ENCODE peak calls at places on chromosomes 11 and 22, in eight cellular contexts. W is H1, G is fibroblast of lung, S is PC-9, R is HCT116, A is neural progenitor cell, N is GM23338, I is keratinocyte. J is an unnamed sample.

GRCh38 chr22:40452730-40453487 is 82.5 kb downstream of the SGSM3 start:
- DNase-seq in R (no peak), I (no peak), G (no peak), A (no peak), S (no peak), N (no peak), W (no peak), J (no peak)

GRCh38 chr11:121105063-121105480 is 4.0 kb downstream of the TECTA start:
- DNase-seq in W (no peak), S (no peak), A (no peak), G (peak), N (no peak), I (no peak), R (no peak), J (no peak)

GRCh38 chr11:17907046-17907445 is 105.8 kb downstream of the SERGEF start:
- DNase-seq in N (no peak), G (no peak), W (no peak), I (no peak), R (no peak), S (no peak), A (no peak), J (no peak)

GRCh38 chr22:23306438-23306921 is 126.2 kb downstream of the BCR start:
- DNase-seq in W (no peak), I (no peak), S (no peak), N (no peak), R (no peak), A (no peak), G (peak), J (no peak)

GRCh38 chr22:46073683-46074504 is 76.4 kb upstream of the PPARA start:
- DNase-seq in G (no peak), W (no peak), A (no peak), I (no peak), R (no peak), S (peak), N (no peak), J (no peak)

GRCh38 chr11:19742595-19743292 is 30.1 kb downstream of the NAV2 start:
- DNase-seq in N (peak), A (peak), W (peak), G (peak), I (peak), S (peak), R (peak), J (peak)

GRCh38 chr11:72574046-72574445 is 100.2 kb downstream of the PDE2A start:
- DNase-seq in N (no peak), R (no peak), W (no peak), A (no peak), S (no peak), G (no peak), I (no peak), J (no peak)

GRCh38 chr11:33949201-33949913 is 57.5 kb upstream of the LMO2 start:
- DNase-seq in I (no peak), R (no peak), N (no peak), W (no peak), S (no peak), A (no peak), G (no peak), J (no peak)

GRCh38 chr22:39462443-39463147 is 5.8 kb downstream of the MGAT3 start:
- DNase-seq in S (no peak), N (peak), R (no peak), G (no peak), W (no peak), A (peak), I (no peak), J (no peak)

GRCh38 chr11:102287963-102288744 is 29.1 kb upstream of the BIRC3 start:
- DNase-seq in A (peak), S (peak), W (no peak), R (peak), G (peak), N (peak), I (no peak), J (peak)

GRCh38 chr22:21067901-21068680 is 22.3 kb downstream of the LRRC74B start:
- DNase-seq in I (no peak), R (no peak), G (no peak), N (no peak), S (no peak), W (no peak), A (no peak), J (no peak)

DNA sequence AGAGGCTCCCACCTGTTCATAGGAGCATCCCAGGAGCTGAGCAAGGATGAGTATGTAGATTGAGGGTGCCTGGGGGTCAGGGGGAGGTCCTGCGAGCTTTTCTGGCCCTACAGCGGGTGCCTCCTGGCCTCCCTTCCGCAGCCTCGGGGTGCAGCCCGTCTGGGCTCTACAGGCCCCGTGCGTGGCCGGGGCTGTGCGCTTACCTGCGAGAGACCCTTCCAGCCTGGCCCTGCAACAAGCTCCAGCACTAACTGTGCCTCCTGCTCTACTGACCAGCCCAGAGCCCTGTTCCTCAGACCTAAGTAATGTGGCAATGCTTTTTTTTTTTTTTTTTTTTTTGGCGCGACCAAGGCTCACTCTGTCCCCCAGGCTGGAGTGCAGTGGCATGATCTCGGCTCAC is 1129.1 kb downstream of the BRD1 start:
- DNase-seq in N (no peak), I (no peak), G (no peak), W (no peak), S (no peak), A (no peak), R (no peak), J (no peak)
- TF ChIP-seq CTCF in N (no peak), I (no peak), G (no peak), W (no peak), S (no peak), A (no peak), R (no peak), J (no peak)

DNA sequence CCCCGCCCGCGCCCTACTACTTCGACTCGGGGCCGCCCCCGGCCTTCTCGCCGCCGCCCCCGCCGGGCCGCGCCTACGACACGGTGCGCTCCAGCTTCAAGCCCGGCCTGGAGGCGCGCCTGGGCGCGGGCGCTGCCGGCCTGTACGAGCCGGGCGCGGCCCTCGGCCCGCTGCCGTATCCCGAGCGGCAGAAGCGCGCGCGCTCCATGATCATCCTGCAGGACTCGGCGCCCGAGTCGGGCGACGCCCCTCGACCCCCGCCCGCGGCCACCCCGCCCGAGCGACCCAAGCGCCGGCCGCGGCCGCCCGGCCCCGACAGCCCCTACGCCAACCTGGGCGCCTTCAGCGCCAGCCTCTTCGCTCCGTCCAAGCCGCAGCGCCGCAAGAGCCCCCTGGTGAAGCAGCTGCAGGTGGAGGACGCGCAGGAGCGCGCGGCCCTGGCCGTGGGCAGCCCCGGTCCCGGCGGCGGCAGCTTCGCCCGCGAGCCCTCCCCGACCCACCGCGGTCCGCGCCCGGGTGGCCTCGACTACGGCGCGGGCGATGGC is 17.6 kb upstream of the ACR start:
- DNase-seq in G (no peak), S (no peak), N (no peak), I (no peak), R (no peak), A (peak), W (no peak), J (no peak)
- TF ChIP-seq EZH2 in G (no peak), S (no peak), N (no peak), I (no peak), R (no peak), A (peak), W (peak), J (no peak)

GRCh38 chr11:110469101-110469500 is 39.4 kb downstream of the FDX1 start:
- DNase-seq in G (peak), W (no peak), N (no peak), R (no peak), S (no peak), A (no peak), I (no peak), J (no peak)

GRCh38 chr11:110470716-110471115 is 41.0 kb downstream of the FDX1 start:
- DNase-seq in N (no peak), I (no peak), A (no peak), R (no peak), G (peak), W (no peak), S (no peak), J (no peak)

GRCh38 chr11:110468095-110468494 is 38.3 kb downstream of the FDX1 start:
- DNase-seq in I (no peak), W (no peak), R (no peak), S (no peak), A (no peak), G (no peak), N (no peak), J (no peak)

GRCh38 chr11:110471315-110471714 is 41.6 kb downstream of the FDX1 start:
- DNase-seq in G (peak), W (no peak), R (no peak), N (no peak), A (no peak), S (no peak), I (no peak), J (no peak)

DNA sequence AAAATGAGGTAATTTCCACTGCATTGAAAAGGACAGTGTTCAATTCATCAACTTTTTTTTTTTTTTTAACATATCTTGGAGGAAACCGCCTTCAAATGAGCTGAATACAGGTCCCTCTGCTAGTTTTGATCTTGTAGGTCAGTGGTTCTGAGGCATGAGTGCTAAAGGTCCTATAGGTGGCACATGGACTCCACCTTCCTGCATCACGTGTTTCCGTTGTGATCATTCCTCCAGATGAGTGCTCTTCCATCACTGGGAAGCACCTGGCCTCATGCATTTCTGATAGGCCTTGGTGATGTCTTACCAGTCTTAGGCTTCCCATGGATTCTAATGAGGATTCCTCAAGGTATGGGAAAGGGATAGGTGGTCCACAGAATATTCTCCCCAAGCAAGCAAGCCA is 37.8 kb downstream of the FDX1 start:
- DNase-seq in A (no peak), W (no peak), I (no peak), N (peak), R (no peak), G (no peak), S (no peak), J (no peak)
- TF ChIP-seq CTCF in A (peak), W (peak), I (no peak), N (peak), R (no peak), G (no peak), S (no peak), J (no peak)

GRCh38 chr22:26170112-26170492 is 840 bp downstream of the SEZ6L start:
- DNase-seq in W (peak), R (no peak), I (no peak), G (no peak), S (no peak), A (peak), N (peak), J (no peak)

GRCh38 chr22:26168199-26168915 is 905 bp upstream of the SEZ6L start:
- DNase-seq in G (no peak), A (peak), W (peak), R (no peak), I (no peak), N (peak), S (no peak), J (no peak)

GRCh38 chr22:26169312-26170111 is at the start of gene SEZ6L:
- DNase-seq in S (no peak), I (no peak), W (peak), R (no peak), G (no peak), A (peak), N (peak), J (no peak)

GRCh38 chr22:26170795-26171194 is 1.5 kb downstream of the SEZ6L start:
- DNase-seq in W (peak), A (peak), G (no peak), I (no peak), S (no peak), R (no peak), N (peak), J (no peak)

DNA sequence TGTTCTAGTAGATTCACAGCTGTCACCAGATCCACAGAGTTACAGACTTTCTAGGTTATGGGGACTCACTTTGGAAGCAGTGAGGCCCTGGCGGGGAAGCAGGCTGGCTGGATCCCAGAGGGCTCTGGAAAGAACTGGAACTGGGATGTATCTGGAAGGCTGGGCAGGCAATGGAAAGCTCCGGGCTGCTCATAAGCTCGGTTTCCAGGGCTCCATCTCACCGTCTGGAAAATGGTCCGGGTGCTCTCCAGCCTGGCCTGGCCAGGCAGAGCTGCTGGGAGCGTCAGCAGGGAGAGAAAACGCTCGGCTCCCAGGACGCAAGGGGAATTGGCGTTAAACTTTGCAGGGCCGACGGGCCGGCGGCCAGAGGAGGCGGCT is 339 bp upstream of the SEZ6L start:
- DNase-seq in R (no peak), G (no peak), W (no peak), N (no peak), S (no peak), I (no peak), A (no peak), J (no peak)
- TF ChIP-seq EZH2 in R (no peak), G (no peak), W (no peak), N (no peak), S (no peak), I (peak), A (no peak), J (no peak)

GRCh38 chr22:18034076-18034475 is 9.7 kb upstream of the MICAL3 start:
- DNase-seq in N (no peak), G (no peak), W (no peak), I (no peak), R (no peak), A (no peak), S (no peak), J (no peak)
- TF ChIP-seq CTCF in N (no peak), G (no peak), W (no peak), I (no peak), R (no peak), A (no peak), S (no peak), J (no peak)

GRCh38 chr11:69157156-69157821 is 1.6 kb downstream of the SMIM38 start:
- DNase-seq in N (peak), A (peak), W (no peak), R (no peak), S (no peak), G (peak), I (no peak), J (no peak)
- TF ChIP-seq EZH2 in N (no peak), A (no peak), W (no peak), R (no peak), S (no peak), G (no peak), I (no peak), J (no peak)

GRCh38 chr11:43988040-43988793 is 45.8 kb downstream of the C11orf96 start:
- DNase-seq in R (no peak), G (peak), N (no peak), A (no peak), S (no peak), W (no peak), I (no peak), J (peak)
- TF ChIP-seq CTCF in R (peak), G (peak), N (peak), A (no peak), S (peak), W (no peak), I (peak), J (peak)

GRCh38 chr11:12007230-12007593 is 1.2 kb downstream of the DKK3 start:
- DNase-seq in S (no peak), G (no peak), A (peak), R (no peak), W (no peak), N (peak), I (no peak), J (no peak)

GRCh38 chr11:12007769-12008737 is at the start of gene DKK3:
- DNase-seq in S (no peak), G (peak), I (no peak), A (peak), W (peak), R (no peak), N (peak), J (no peak)

GRCh38 chr11:12009617-12010321 is 1.3 kb upstream of the DKK3 start:
- DNase-seq in S (no peak), G (no peak), W (no peak), I (no peak), R (no peak), N (peak), A (no peak), J (no peak)

GRCh38 chr11:12006552-12007229 is 1.7 kb downstream of the DKK3 start:
- DNase-seq in A (no peak), S (no peak), N (no peak), G (no peak), W (no peak), R (no peak), I (no peak), J (no peak)

DNA sequence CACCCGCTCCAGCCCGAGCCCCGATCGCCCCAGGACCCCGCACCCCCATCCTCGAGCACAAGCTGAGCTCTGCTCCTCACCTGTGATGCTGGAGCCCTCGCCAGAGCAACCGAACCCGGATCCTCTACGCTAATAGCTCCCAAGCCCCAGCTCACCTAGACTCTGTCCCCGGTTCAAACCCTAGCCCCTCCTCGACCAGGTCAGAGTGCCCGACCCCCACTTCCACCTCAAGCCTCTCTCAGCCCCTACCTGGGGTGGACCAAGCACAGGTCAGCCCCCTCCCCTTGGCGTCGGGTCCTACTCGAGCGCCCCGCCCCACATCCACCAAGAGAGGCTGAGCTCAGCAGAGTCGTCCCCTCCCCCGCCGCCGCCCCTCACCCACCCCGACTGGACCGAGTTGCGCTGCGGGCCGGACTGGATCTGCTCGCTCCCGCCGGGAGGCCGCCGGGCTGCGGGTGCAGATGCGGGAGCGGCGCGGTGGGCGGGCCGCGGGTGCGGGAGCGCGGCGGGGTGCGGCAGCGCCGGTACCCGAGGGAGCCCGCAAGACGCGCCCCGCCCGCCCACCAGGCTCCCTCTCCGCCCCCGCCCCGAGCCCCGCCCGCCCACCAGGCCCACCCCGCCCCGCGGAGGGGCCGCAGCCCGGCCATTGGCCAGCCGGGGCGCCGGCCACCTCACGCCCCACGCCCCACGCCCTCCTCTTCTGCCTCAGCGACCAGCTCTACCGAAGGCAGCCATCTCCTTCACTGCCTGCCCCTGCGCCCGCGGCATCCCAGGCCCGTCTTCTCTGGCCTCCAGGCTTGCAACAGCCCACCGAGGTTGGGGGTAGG is 577 bp upstream of the DKK3 start:
- DNase-seq in I (no peak), R (no peak), N (peak), G (peak), W (peak), S (no peak), A (peak), J (no peak)
- TF ChIP-seq EZH2 in I (no peak), R (no peak), N (no peak), G (no peak), W (no peak), S (no peak), A (no peak), J (no peak)

DNA sequence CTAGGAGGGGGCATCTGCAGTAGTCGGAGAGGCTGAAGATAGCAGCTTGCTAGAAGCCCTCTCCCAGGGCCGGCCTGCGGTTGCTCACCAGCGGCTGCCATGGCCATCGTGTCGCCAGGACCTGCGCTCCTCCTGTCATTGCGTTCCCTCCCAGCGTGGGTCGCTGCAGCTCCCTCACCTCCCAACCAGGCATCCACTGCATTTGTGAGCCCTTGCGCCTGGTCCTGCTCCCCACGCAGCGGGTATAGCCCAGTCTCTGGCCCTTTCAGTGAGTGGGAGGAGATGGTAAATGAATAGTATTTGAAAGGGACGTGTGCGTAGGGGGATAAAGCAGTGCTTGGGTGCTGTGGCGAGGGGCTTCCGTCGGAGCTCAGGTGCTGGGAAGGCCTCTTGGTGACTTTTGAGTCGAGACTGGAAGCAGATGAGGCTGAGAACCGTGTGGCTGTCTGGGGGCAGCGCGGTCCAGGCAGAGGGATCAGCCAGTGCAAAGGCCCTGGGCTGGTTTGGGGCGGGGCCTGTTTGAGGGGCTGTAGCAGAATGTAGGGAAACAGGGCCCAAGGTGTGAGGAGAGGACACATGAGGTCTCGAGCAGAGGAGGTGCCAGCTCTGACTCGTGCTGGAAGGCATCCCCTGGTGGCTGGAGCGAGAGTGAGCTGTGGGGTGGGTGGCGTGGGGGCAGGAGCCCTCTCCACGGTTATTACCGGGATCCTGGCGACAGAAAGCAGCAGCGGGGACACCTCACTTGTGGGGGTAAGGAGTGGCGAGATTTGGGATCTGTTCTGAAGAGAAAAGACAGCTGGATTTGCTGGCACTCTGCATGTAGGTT is 39.3 kb downstream of the LRP5 start:
- DNase-seq in S (no peak), W (no peak), I (no peak), R (no peak), A (peak), N (peak), G (no peak), J (no peak)
- TF ChIP-seq CTCF in S (no peak), W (peak), I (no peak), R (peak), A (no peak), N (peak), G (no peak), J (no peak)

J was measured in PC-3.